ENCODE peak calls at places on chromosomes 4 and X, in ten cellular contexts. One of them, this sample, is unnamed.

GRCh38 chrX:38796926-38797325 is 4.3 kb upstream of the MID1IP1 start:
- DNase-seq in CD4-positive, CD25-positive, alpha-beta regulatory T cell: no peak
- DNase-seq in cardiac muscle cell: no peak
- DNase-seq in fibroblast of lung: peak; percentile 71
- DNase-seq in GM06990: no peak
- DNase-seq in kidney epithelial cell: no peak
- DNase-seq in mammary epithelial cell: peak; percentile 35
- DNase-seq in CD4-positive, alpha-beta memory T cell: no peak
- DNase-seq in small intestine: no peak
- DNase-seq in lung: no peak
- DNase-seq in this sample: no peak

GRCh38 chr4:133270021-133270570 is 121.0 kb downstream of the PCDH10 start:
- DNase-seq in CD4-positive, alpha-beta memory T cell: no peak
- DNase-seq in fibroblast of lung: peak; percentile 14
- DNase-seq in lung: no peak
- DNase-seq in small intestine: no peak
- DNase-seq in CD4-positive, CD25-positive, alpha-beta regulatory T cell: no peak
- DNase-seq in kidney epithelial cell: no peak
- DNase-seq in cardiac muscle cell: no peak
- DNase-seq in mammary epithelial cell: no peak
- DNase-seq in GM06990: no peak
- DNase-seq in this sample: no peak

GRCh38 chr4:88009871-88010270 is 2.4 kb downstream of the PKD2 start:
- DNase-seq in GM06990: no peak
- DNase-seq in mammary epithelial cell: peak; percentile 49
- DNase-seq in CD4-positive, alpha-beta memory T cell: no peak
- DNase-seq in cardiac muscle cell: no peak
- DNase-seq in lung: no peak
- DNase-seq in small intestine: no peak
- DNase-seq in CD4-positive, CD25-positive, alpha-beta regulatory T cell: no peak
- DNase-seq in kidney epithelial cell: no peak
- DNase-seq in fibroblast of lung: no peak
- DNase-seq in this sample: no peak

GRCh38 chr4:19944251-19944650 is 307.5 kb upstream of the SLIT2 start:
- DNase-seq in cardiac muscle cell: no peak
- DNase-seq in mammary epithelial cell: peak; percentile 42
- DNase-seq in kidney epithelial cell: no peak
- DNase-seq in lung: no peak
- DNase-seq in fibroblast of lung: no peak
- DNase-seq in CD4-positive, alpha-beta memory T cell: no peak
- DNase-seq in CD4-positive, CD25-positive, alpha-beta regulatory T cell: no peak
- DNase-seq in small intestine: no peak
- DNase-seq in GM06990: no peak
- DNase-seq in this sample: no peak

GRCh38 chr4:46444318-46444717 is 54.4 kb upstream of the GABRA2 start:
- DNase-seq in lung: no peak
- DNase-seq in mammary epithelial cell: peak; percentile 15
- DNase-seq in small intestine: no peak
- DNase-seq in CD4-positive, CD25-positive, alpha-beta regulatory T cell: no peak
- DNase-seq in cardiac muscle cell: no peak
- DNase-seq in CD4-positive, alpha-beta memory T cell: no peak
- DNase-seq in GM06990: no peak
- DNase-seq in fibroblast of lung: no peak
- DNase-seq in kidney epithelial cell: no peak
- DNase-seq in this sample: no peak

GRCh38 chr4:7161721-7162214 is 30.6 kb upstream of the SORCS2 start:
- DNase-seq in lung: no peak
- DNase-seq in cardiac muscle cell: no peak
- DNase-seq in kidney epithelial cell: no peak
- DNase-seq in GM06990: no peak
- DNase-seq in mammary epithelial cell: no peak
- DNase-seq in fibroblast of lung: peak; percentile 81
- DNase-seq in CD4-positive, CD25-positive, alpha-beta regulatory T cell: no peak
- DNase-seq in small intestine: no peak
- DNase-seq in CD4-positive, alpha-beta memory T cell: no peak
- DNase-seq in this sample: peak; percentile 13

GRCh38 chrX:77814210-77814609 is 28.2 kb upstream of the ATRX start:
- DNase-seq in kidney epithelial cell: no peak
- DNase-seq in mammary epithelial cell: no peak
- DNase-seq in lung: no peak
- DNase-seq in fibroblast of lung: no peak
- DNase-seq in cardiac muscle cell: no peak
- DNase-seq in small intestine: no peak
- DNase-seq in GM06990: peak; percentile 1
- DNase-seq in CD4-positive, alpha-beta memory T cell: no peak
- DNase-seq in CD4-positive, CD25-positive, alpha-beta regulatory T cell: no peak
- DNase-seq in this sample: no peak

GRCh38 chr4:8726344-8726851 is 133.8 kb downstream of the CPZ start:
- DNase-seq in CD4-positive, CD25-positive, alpha-beta regulatory T cell: no peak
- DNase-seq in kidney epithelial cell: no peak
- DNase-seq in cardiac muscle cell: no peak
- DNase-seq in lung: no peak
- DNase-seq in CD4-positive, alpha-beta memory T cell: no peak
- DNase-seq in GM06990: no peak
- DNase-seq in fibroblast of lung: no peak
- DNase-seq in mammary epithelial cell: no peak
- DNase-seq in small intestine: peak; percentile 14
- DNase-seq in this sample: no peak

GRCh38 chrX:1378306-1378758 is 13.6 kb downstream of the SLC25A6 start:
- DNase-seq in CD4-positive, alpha-beta memory T cell: no peak
- DNase-seq in GM06990: no peak
- DNase-seq in CD4-positive, CD25-positive, alpha-beta regulatory T cell: no peak
- DNase-seq in mammary epithelial cell: no peak
- DNase-seq in lung: no peak
- DNase-seq in kidney epithelial cell: no peak
- DNase-seq in small intestine: no peak
- DNase-seq in cardiac muscle cell: no peak
- DNase-seq in fibroblast of lung: no peak
- DNase-seq in this sample: no peak

GRCh38 chr4:185689407-185689806 is 122.6 kb downstream of the SORBS2 start:
- DNase-seq in kidney epithelial cell: no peak
- DNase-seq in fibroblast of lung: no peak
- DNase-seq in lung: no peak
- DNase-seq in GM06990: no peak
- DNase-seq in cardiac muscle cell: no peak
- DNase-seq in CD4-positive, alpha-beta memory T cell: no peak
- DNase-seq in mammary epithelial cell: no peak
- DNase-seq in small intestine: no peak
- DNase-seq in CD4-positive, CD25-positive, alpha-beta regulatory T cell: no peak
- DNase-seq in this sample: no peak

GRCh38 chrX:72712094-72712755 is 1.9 kb downstream of the PHKA1 start:
- DNase-seq in GM06990: no peak
- DNase-seq in cardiac muscle cell: no peak
- DNase-seq in fibroblast of lung: peak; percentile 30
- DNase-seq in small intestine: no peak
- DNase-seq in kidney epithelial cell: no peak
- DNase-seq in CD4-positive, alpha-beta memory T cell: no peak
- DNase-seq in lung: no peak
- DNase-seq in mammary epithelial cell: no peak
- DNase-seq in CD4-positive, CD25-positive, alpha-beta regulatory T cell: no peak
- DNase-seq in this sample: no peak

GRCh38 chrX:39063037-39063436 is 261.8 kb downstream of the MID1IP1 start:
- DNase-seq in fibroblast of lung: no peak
- DNase-seq in cardiac muscle cell: no peak
- DNase-seq in small intestine: peak; percentile 50
- DNase-seq in CD4-positive, CD25-positive, alpha-beta regulatory T cell: no peak
- DNase-seq in CD4-positive, alpha-beta memory T cell: no peak
- DNase-seq in kidney epithelial cell: no peak
- DNase-seq in GM06990: no peak
- DNase-seq in lung: peak; percentile 72
- DNase-seq in mammary epithelial cell: no peak
- DNase-seq in this sample: peak; percentile 66

GRCh38 chr4:82380344-82380743 is 6.6 kb upstream of the HNRNPD start:
- DNase-seq in kidney epithelial cell: peak; percentile 25
- DNase-seq in GM06990: no peak
- DNase-seq in CD4-positive, alpha-beta memory T cell: no peak
- DNase-seq in lung: no peak
- DNase-seq in cardiac muscle cell: no peak
- DNase-seq in small intestine: no peak
- DNase-seq in fibroblast of lung: no peak
- DNase-seq in CD4-positive, CD25-positive, alpha-beta regulatory T cell: no peak
- DNase-seq in mammary epithelial cell: peak; percentile 96
- DNase-seq in this sample: no peak

GRCh38 chr4:108342325-108342986 is 173.7 kb upstream of the LEF1 start:
- DNase-seq in fibroblast of lung: no peak
- DNase-seq in kidney epithelial cell: no peak
- DNase-seq in CD4-positive, alpha-beta memory T cell: peak; percentile 55
- DNase-seq in mammary epithelial cell: no peak
- DNase-seq in GM06990: no peak
- DNase-seq in cardiac muscle cell: no peak
- DNase-seq in CD4-positive, CD25-positive, alpha-beta regulatory T cell: peak; percentile 31
- DNase-seq in lung: no peak
- DNase-seq in small intestine: no peak
- DNase-seq in this sample: no peak

DNA sequence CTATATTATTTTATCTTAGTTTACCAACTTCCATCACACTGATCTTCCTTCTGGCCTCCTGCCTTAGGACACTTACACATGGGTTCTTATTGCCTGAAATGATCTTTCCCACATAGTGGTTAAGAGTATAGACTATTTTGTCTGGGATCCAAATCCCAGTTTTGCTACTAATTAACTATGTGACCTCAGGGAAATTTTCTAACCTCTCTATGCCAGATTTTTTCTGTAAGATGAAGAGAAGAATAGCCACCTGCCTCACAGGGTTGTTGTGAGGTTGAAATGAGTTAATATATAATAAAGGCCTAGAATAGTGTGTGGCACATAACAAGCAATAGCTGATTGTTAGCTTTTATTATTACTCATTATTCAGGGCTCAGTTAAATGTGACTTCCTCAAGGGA is 18.4 kb downstream of the TBCK start:
- DNase-seq in lung: no peak
- DNase-seq in kidney epithelial cell: no peak
- DNase-seq in fibroblast of lung: no peak
- DNase-seq in CD4-positive, alpha-beta memory T cell: no peak
- DNase-seq in cardiac muscle cell: no peak
- DNase-seq in mammary epithelial cell: no peak
- DNase-seq in small intestine: no peak
- DNase-seq in CD4-positive, CD25-positive, alpha-beta regulatory T cell: no peak
- DNase-seq in GM06990: no peak
- DNase-seq in this sample: no peak
- H3K36me3 ChIP-seq in lung: peaks cover 10% of the 10 kb centered on the region
- H3K36me3 ChIP-seq in kidney epithelial cell: no peaks in the 10 kb centered on the region
- H3K36me3 ChIP-seq in fibroblast of lung: no peaks in the 10 kb centered on the region
- H3K36me3 ChIP-seq in CD4-positive, alpha-beta memory T cell: peaks cover 9% of the 10 kb centered on the region
- H3K36me3 ChIP-seq in cardiac muscle cell: peaks cover 36% of the 10 kb centered on the region
- H3K36me3 ChIP-seq in mammary epithelial cell: peaks cover 2% of the 10 kb centered on the region
- H3K36me3 ChIP-seq in small intestine: peaks cover under 1% of the 10 kb centered on the region
- H3K36me3 ChIP-seq in CD4-positive, CD25-positive, alpha-beta regulatory T cell: peaks cover 41% of the 10 kb centered on the region
- H3K36me3 ChIP-seq in GM06990: peaks cover 1% of the 10 kb centered on the region
- H3K36me3 ChIP-seq in this sample: no peaks in the 10 kb centered on the region

GRCh38 chr4:102606261-102606660 is 105.1 kb downstream of the NFKB1 start:
- DNase-seq in CD4-positive, CD25-positive, alpha-beta regulatory T cell: no peak
- DNase-seq in mammary epithelial cell: no peak
- DNase-seq in GM06990: no peak
- DNase-seq in fibroblast of lung: no peak
- DNase-seq in lung: no peak
- DNase-seq in cardiac muscle cell: no peak
- DNase-seq in small intestine: peak; percentile 52
- DNase-seq in CD4-positive, alpha-beta memory T cell: no peak
- DNase-seq in kidney epithelial cell: no peak
- DNase-seq in this sample: no peak
- H3K36me3 ChIP-seq in CD4-positive, CD25-positive, alpha-beta regulatory T cell: peaks cover 77% of the 10 kb centered on the region
- H3K36me3 ChIP-seq in mammary epithelial cell: peaks cover 28% of the 10 kb centered on the region
- H3K36me3 ChIP-seq in GM06990: peaks cover 29% of the 10 kb centered on the region
- H3K36me3 ChIP-seq in fibroblast of lung: peaks cover 4% of the 10 kb centered on the region
- H3K36me3 ChIP-seq in lung: peaks cover 25% of the 10 kb centered on the region
- H3K36me3 ChIP-seq in cardiac muscle cell: peaks cover 32% of the 10 kb centered on the region
- H3K36me3 ChIP-seq in small intestine: peaks cover 18% of the 10 kb centered on the region
- H3K36me3 ChIP-seq in CD4-positive, alpha-beta memory T cell: peaks cover 40% of the 10 kb centered on the region
- H3K36me3 ChIP-seq in kidney epithelial cell: peaks cover 2% of the 10 kb centered on the region
- H3K36me3 ChIP-seq in this sample: peaks cover 16% of the 10 kb centered on the region

GRCh38 chr4:2008671-2008920 is 178 bp downstream of the NELFA start:
- DNase-seq in mammary epithelial cell: no peak
- DNase-seq in CD4-positive, CD25-positive, alpha-beta regulatory T cell: no peak
- DNase-seq in kidney epithelial cell: no peak
- DNase-seq in GM06990: no peak
- DNase-seq in lung: no peak
- DNase-seq in CD4-positive, alpha-beta memory T cell: no peak
- DNase-seq in cardiac muscle cell: no peak
- DNase-seq in fibroblast of lung: no peak
- DNase-seq in small intestine: no peak
- DNase-seq in this sample: no peak

GRCh38 chr4:2007804-2008670 is 737 bp downstream of the NELFA start:
- DNase-seq in mammary epithelial cell: no peak
- DNase-seq in lung: no peak
- DNase-seq in kidney epithelial cell: no peak
- DNase-seq in CD4-positive, alpha-beta memory T cell: no peak
- DNase-seq in small intestine: no peak
- DNase-seq in GM06990: no peak
- DNase-seq in fibroblast of lung: peak; percentile 9
- DNase-seq in cardiac muscle cell: peak; percentile 35
- DNase-seq in CD4-positive, CD25-positive, alpha-beta regulatory T cell: no peak
- DNase-seq in this sample: no peak

GRCh38 chr4:2008921-2009650 is at the start of gene NELFA:
- DNase-seq in GM06990: peak; percentile 93
- DNase-seq in cardiac muscle cell: peak; percentile 98
- DNase-seq in fibroblast of lung: peak; percentile 89
- DNase-seq in CD4-positive, CD25-positive, alpha-beta regulatory T cell: peak; percentile 97
- DNase-seq in small intestine: peak; percentile 97
- DNase-seq in mammary epithelial cell: peak; percentile 92
- DNase-seq in CD4-positive, alpha-beta memory T cell: peak; percentile 97
- DNase-seq in lung: peak; percentile 95
- DNase-seq in kidney epithelial cell: peak; percentile 64
- DNase-seq in this sample: peak; percentile 97

GRCh38 chr4:2006367-2006766 is 2.4 kb downstream of the NELFA start:
- DNase-seq in cardiac muscle cell: no peak
- DNase-seq in fibroblast of lung: no peak
- DNase-seq in small intestine: no peak
- DNase-seq in lung: no peak
- DNase-seq in CD4-positive, alpha-beta memory T cell: no peak
- DNase-seq in CD4-positive, CD25-positive, alpha-beta regulatory T cell: no peak
- DNase-seq in mammary epithelial cell: no peak
- DNase-seq in GM06990: no peak
- DNase-seq in kidney epithelial cell: no peak
- DNase-seq in this sample: no peak

GRCh38 chr4:2006956-2007653 is 1.7 kb downstream of the NELFA start:
- DNase-seq in lung: no peak
- DNase-seq in mammary epithelial cell: no peak
- DNase-seq in small intestine: no peak
- DNase-seq in GM06990: no peak
- DNase-seq in CD4-positive, alpha-beta memory T cell: no peak
- DNase-seq in fibroblast of lung: no peak
- DNase-seq in kidney epithelial cell: no peak
- DNase-seq in cardiac muscle cell: no peak
- DNase-seq in CD4-positive, CD25-positive, alpha-beta regulatory T cell: no peak
- DNase-seq in this sample: no peak
- H3K36me3 ChIP-seq in lung: no peaks in the 10 kb centered on the region
- H3K36me3 ChIP-seq in mammary epithelial cell: peaks cover 2% of the 10 kb centered on the region
- H3K36me3 ChIP-seq in small intestine: peaks cover 5% of the 10 kb centered on the region
- H3K36me3 ChIP-seq in GM06990: peaks cover 2% of the 10 kb centered on the region
- H3K36me3 ChIP-seq in CD4-positive, alpha-beta memory T cell: no peaks in the 10 kb centered on the region
- H3K36me3 ChIP-seq in fibroblast of lung: peaks cover 2% of the 10 kb centered on the region
- H3K36me3 ChIP-seq in kidney epithelial cell: no peaks in the 10 kb centered on the region
- H3K36me3 ChIP-seq in cardiac muscle cell: peaks cover 4% of the 10 kb centered on the region
- H3K36me3 ChIP-seq in CD4-positive, CD25-positive, alpha-beta regulatory T cell: peaks cover 12% of the 10 kb centered on the region
- H3K36me3 ChIP-seq in this sample: no peaks in the 10 kb centered on the region

DNA sequence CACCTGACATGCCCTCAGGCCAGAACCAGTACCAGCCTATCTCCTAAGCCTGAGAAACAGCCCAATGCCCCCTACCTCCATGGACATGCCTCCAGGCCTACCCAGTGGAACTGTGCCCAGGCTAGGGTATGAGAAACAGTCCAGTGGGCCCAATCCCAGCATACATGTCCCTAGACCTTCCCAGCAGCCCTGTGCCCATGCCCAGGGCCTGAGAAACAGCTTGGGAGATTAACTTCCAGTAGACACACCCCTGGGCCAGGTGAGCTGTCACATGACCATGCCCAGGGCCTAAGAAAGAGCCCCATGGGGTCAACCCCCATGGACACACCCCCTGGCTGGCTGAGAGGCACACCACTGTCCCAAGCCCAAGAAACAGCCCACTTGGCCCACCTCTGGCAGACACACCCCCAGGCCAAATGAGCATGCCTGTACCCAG is 78.8 kb downstream of the CBR4 start:
- DNase-seq in mammary epithelial cell: no peak
- DNase-seq in cardiac muscle cell: no peak
- DNase-seq in kidney epithelial cell: no peak
- DNase-seq in lung: no peak
- DNase-seq in CD4-positive, CD25-positive, alpha-beta regulatory T cell: no peak
- DNase-seq in small intestine: no peak
- DNase-seq in CD4-positive, alpha-beta memory T cell: no peak
- DNase-seq in GM06990: no peak
- DNase-seq in fibroblast of lung: no peak
- DNase-seq in this sample: no peak
- H3K36me3 ChIP-seq in mammary epithelial cell: peaks cover 26% of the 10 kb centered on the region
- H3K36me3 ChIP-seq in cardiac muscle cell: peaks cover 31% of the 10 kb centered on the region
- H3K36me3 ChIP-seq in kidney epithelial cell: no peaks in the 10 kb centered on the region
- H3K36me3 ChIP-seq in lung: peaks cover 24% of the 10 kb centered on the region
- H3K36me3 ChIP-seq in CD4-positive, CD25-positive, alpha-beta regulatory T cell: no peaks in the 10 kb centered on the region
- H3K36me3 ChIP-seq in small intestine: peaks cover 12% of the 10 kb centered on the region
- H3K36me3 ChIP-seq in CD4-positive, alpha-beta memory T cell: no peaks in the 10 kb centered on the region
- H3K36me3 ChIP-seq in GM06990: no peaks in the 10 kb centered on the region
- H3K36me3 ChIP-seq in fibroblast of lung: peaks cover 9% of the 10 kb centered on the region
- H3K36me3 ChIP-seq in this sample: peaks cover 10% of the 10 kb centered on the region

This sample was measured in colonic mucosa.